ENCODE peak calls at places on chromosomes 12 and 14, in eight cellular contexts. E is ELR; O is left ventricle myocardium inferior; A is A172; S is endothelial cell of umbilical vein; U is GM23248; L is naive thymus-derived CD4-positive, alpha-beta T cell; Z is stimulated activated CD4-positive, alpha-beta T cell treated with anti-CD3 and anti-CD28 coated beads, Interleukin-1b, Interleukin-23, amount 100 ng/mL, for 24 hours. K is an unnamed sample.

GRCh38 chr14:88834883-88835431 is 10.5 kb downstream of the TTC8 start:
- DNase-seq in E (peak), O (no peak), A (no peak), S (peak), U (peak), L (no peak), Z (no peak), K (peak)

GRCh38 chr14:105530446-105531087 is 4.2 kb downstream of the TMEM121 start:
- DNase-seq in E (no peak), O (no peak), A (no peak), S (no peak), U (no peak), L (no peak), Z (no peak), K (no peak)

GRCh38 chr12:50951112-50951511 is 1.2 kb upstream of the HIGD1C start:
- DNase-seq in E (no peak), O (no peak), A (no peak), S (no peak), U (no peak), L (no peak), Z (no peak), K (no peak)

GRCh38 chr12:109766251-109766778 is 52.7 kb downstream of the FAM222A start:
- DNase-seq in E (no peak), O (no peak), A (no peak), S (no peak), U (no peak), L (peak), Z (no peak), K (no peak)

GRCh38 chr14:49861923-49862673 is 9.5 kb upstream of the NEMF start:
- DNase-seq in E (peak), O (peak), A (peak), S (peak), U (peak), L (peak), Z (peak), K (peak)

GRCh38 chr14:103209054-103209453 is 85.8 kb downstream of the TNFAIP2 start:
- DNase-seq in E (peak), O (no peak), A (no peak), S (no peak), U (peak), L (no peak), Z (no peak), K (no peak)

GRCh38 chr14:105418269-105419054 is 1.2 kb upstream of the MTA1 start:
- DNase-seq in E (no peak), O (no peak), A (no peak), S (no peak), U (no peak), L (no peak), Z (no peak), K (no peak)

GRCh38 chr14:102510616-102511520 is 1.3 kb upstream of the ANKRD9 start:
- DNase-seq in E (no peak), O (peak), A (no peak), S (no peak), U (no peak), L (peak), Z (no peak), K (peak)

GRCh38 chr14:36301159-36301558 is 19.3 kb downstream of the MBIP start:
- DNase-seq in E (no peak), O (no peak), A (no peak), S (no peak), U (peak), L (no peak), Z (no peak), K (no peak)

GRCh38 chr14:45103806-45104205 is 19.9 kb downstream of the PRPF39 start:
- DNase-seq in E (no peak), O (no peak), A (no peak), S (no peak), U (no peak), L (no peak), Z (no peak), K (no peak)

GRCh38 chr12:93081810-93082165 is 152.7 kb upstream of the EEA1 start:
- DNase-seq in E (no peak), O (no peak), A (no peak), S (no peak), U (no peak), L (no peak), Z (no peak), K (no peak)